ENCODE peak calls at places on chromosomes 2 and 18, in six cellular contexts. D, Z, X, N, F and Y are unnamed samples.

GRCh38 chr18:10912790-10913560 is 236.4 kb downstream of the PIEZO2 start:
- DNase-seq in D (no peak), Z (no peak), X (no peak), N (no peak), F (no peak), Y (no peak)

GRCh38 chr18:74148543-74149070 is 284 bp downstream of the TIMM21 start:
- DNase-seq in D (no peak), Z (no peak), X (no peak), N (no peak), F (no peak), Y (no peak)

GRCh38 chr2:228624708-228625107 is 443.2 kb upstream of the SPHKAP start:
- DNase-seq in D (no peak), Z (no peak), X (no peak), N (no peak), F (no peak), Y (no peak)

GRCh38 chr2:12347049-12347448 is 369.7 kb upstream of the TRIB2 start:
- DNase-seq in D (no peak), Z (peak; percentile 43), X (no peak), N (no peak), F (no peak), Y (no peak)

GRCh38 chr2:218892693-218893348 is 12.2 kb downstream of the WNT10A start:
- DNase-seq in D (peak; percentile 68), Z (peak; percentile 84), X (peak; percentile 72), N (peak; percentile 48), F (peak; percentile 59), Y (no peak)

GRCh38 chr2:176961759-176962158 is 250.8 kb upstream of the HNRNPA3 start:
- DNase-seq in D (no peak), Z (no peak), X (no peak), N (no peak), F (no peak), Y (no peak)

GRCh38 chr18:52160652-52161051 is 179.3 kb upstream of the DCC start:
- DNase-seq in D (peak; percentile 32), Z (peak; percentile 85), X (no peak), N (no peak), F (peak; percentile 7), Y (no peak)

GRCh38 chr2:158518083-158518482 is 61.3 kb downstream of the PKP4 start:
- DNase-seq in D (no peak), Z (no peak), X (no peak), N (no peak), F (peak; percentile 3), Y (no peak)

GRCh38 chr2:88671786-88672427 is 19.6 kb upstream of the RPIA start:
- DNase-seq in D (no peak), Z (peak; percentile 85), X (no peak), N (no peak), F (no peak), Y (no peak)

GRCh38 chr2:170847716-170848115 is 31.0 kb downstream of the GAD1 start:
- DNase-seq in D (no peak), Z (no peak), X (no peak), N (no peak), F (no peak), Y (no peak)

GRCh38 chr2:99139003-99139402 is 2.5 kb upstream of the C2orf15 start:
- DNase-seq in D (no peak), Z (no peak), X (no peak), N (no peak), F (no peak), Y (no peak)

GRCh38 chr2:16363581-16363980 is 302.1 kb downstream of the CYRIA start:
- DNase-seq in D (no peak), Z (no peak), X (no peak), N (no peak), F (no peak), Y (no peak)

GRCh38 chr18:23191952-23192662 is 56.8 kb downstream of the CABLES1 start:
- DNase-seq in D (peak; percentile 70), Z (peak; percentile 26), X (no peak), N (peak; percentile 66), F (peak; percentile 46), Y (peak; percentile 56)

GRCh38 chr18:55314031-55314430 is 274.0 kb downstream of the TCF4 start:
- DNase-seq in D (no peak), Z (no peak), X (no peak), N (no peak), F (no peak), Y (no peak)

GRCh38 chr2:129642526-129643043 is 336.9 kb upstream of the RAB6C start:
- DNase-seq in D (no peak), Z (no peak), X (no peak), N (no peak), F (no peak), Y (no peak)

GRCh38 chr2:61671561-61672315 is 133.6 kb upstream of the XPO1 start:
- DNase-seq in D (no peak), Z (peak; percentile 18), X (no peak), N (no peak), F (no peak), Y (no peak)

GRCh38 chr2:85839461-85839860 is 49.3 kb downstream of the ST3GAL5 start:
- DNase-seq in D (no peak), Z (no peak), X (no peak), N (no peak), F (no peak), Y (no peak)